ENCODE peak calls at places on chromosomes 4 and X, in eight cellular contexts. One of them, this sample, is unnamed.
A peak's percentile ranks its signal among the peaks of the same experiment; 100 is the strongest.

GRCh38 chr4:18250564-18250963 is 229.0 kb upstream of the LCORL start:
- DNase-seq in endodermal cell: no peak
- DNase-seq in Calu3: no peak
- DNase-seq in ovary: no peak
- DNase-seq in substantia nigra: no peak
- DNase-seq in Kasumi-1: no peak
- DNase-seq in HFFc6: no peak
- DNase-seq in hypothalamus: no peak
- DNase-seq in this sample: no peak

GRCh38 chr4:19748470-19748869 is 503.2 kb upstream of the SLIT2 start:
- DNase-seq in hypothalamus: no peak
- DNase-seq in Kasumi-1: no peak
- DNase-seq in ovary: peak; percentile 69
- DNase-seq in substantia nigra: no peak
- DNase-seq in HFFc6: peak; percentile 41
- DNase-seq in Calu3: no peak
- DNase-seq in endodermal cell: no peak
- DNase-seq in this sample: no peak

GRCh38 chr4:4590496-4590895 is 48.6 kb upstream of the STX18 start:
- DNase-seq in hypothalamus: no peak
- DNase-seq in HFFc6: peak; percentile 13
- DNase-seq in endodermal cell: no peak
- DNase-seq in Kasumi-1: no peak
- DNase-seq in ovary: no peak
- DNase-seq in Calu3: no peak
- DNase-seq in substantia nigra: no peak
- DNase-seq in this sample: no peak

GRCh38 chr4:156756118-156756517 is 215.5 kb downstream of the PDGFC start:
- DNase-seq in Kasumi-1: no peak
- DNase-seq in ovary: no peak
- DNase-seq in HFFc6: no peak
- DNase-seq in Calu3: no peak
- DNase-seq in hypothalamus: no peak
- DNase-seq in substantia nigra: no peak
- DNase-seq in endodermal cell: no peak
- DNase-seq in this sample: no peak

GRCh38 chr4:138919094-138919936 is 96.3 kb upstream of the NOCT start:
- DNase-seq in endodermal cell: peak; percentile 96
- DNase-seq in ovary: peak; percentile 20
- DNase-seq in HFFc6: peak; percentile 73
- DNase-seq in hypothalamus: no peak
- DNase-seq in Calu3: peak; percentile 79
- DNase-seq in substantia nigra: peak; percentile 73
- DNase-seq in Kasumi-1: no peak
- DNase-seq in this sample: peak; percentile 66

GRCh38 chrX:40434947-40435346 is 145.8 kb upstream of the ATP6AP2 start:
- DNase-seq in substantia nigra: peak; percentile 56
- DNase-seq in Kasumi-1: no peak
- DNase-seq in hypothalamus: no peak
- DNase-seq in Calu3: no peak
- DNase-seq in HFFc6: no peak
- DNase-seq in endodermal cell: peak; percentile 65
- DNase-seq in ovary: peak; percentile 22
- DNase-seq in this sample: no peak

GRCh38 chr4:94613248-94613647 is 144.5 kb upstream of the BMPR1B start:
- DNase-seq in HFFc6: no peak
- DNase-seq in Kasumi-1: no peak
- DNase-seq in endodermal cell: no peak
- DNase-seq in hypothalamus: no peak
- DNase-seq in substantia nigra: no peak
- DNase-seq in ovary: no peak
- DNase-seq in Calu3: no peak
- DNase-seq in this sample: no peak

GRCh38 chr4:39714171-39714570 is 16.2 kb downstream of the UBE2K start:
- DNase-seq in hypothalamus: no peak
- DNase-seq in endodermal cell: no peak
- DNase-seq in Kasumi-1: peak; percentile 20
- DNase-seq in ovary: no peak
- DNase-seq in Calu3: no peak
- DNase-seq in substantia nigra: no peak
- DNase-seq in HFFc6: no peak
- DNase-seq in this sample: no peak

GRCh38 chr4:117777721-117778120 is 256.6 kb upstream of the NDST3 start:
- DNase-seq in hypothalamus: no peak
- DNase-seq in substantia nigra: no peak
- DNase-seq in endodermal cell: no peak
- DNase-seq in HFFc6: no peak
- DNase-seq in Calu3: no peak
- DNase-seq in ovary: no peak
- DNase-seq in Kasumi-1: no peak
- DNase-seq in this sample: no peak

GRCh38 chr4:39855909-39856512 is 121.7 kb downstream of the PDS5A start:
- DNase-seq in HFFc6: peak; percentile 55
- DNase-seq in hypothalamus: no peak
- DNase-seq in substantia nigra: no peak
- DNase-seq in endodermal cell: no peak
- DNase-seq in Calu3: no peak
- DNase-seq in ovary: no peak
- DNase-seq in Kasumi-1: peak; percentile 12
- DNase-seq in this sample: no peak

GRCh38 chrX:44971674-44972073 is 98.7 kb downstream of the KDM6A start:
- DNase-seq in substantia nigra: no peak
- DNase-seq in Calu3: no peak
- DNase-seq in HFFc6: no peak
- DNase-seq in endodermal cell: no peak
- DNase-seq in Kasumi-1: no peak
- DNase-seq in ovary: no peak
- DNase-seq in hypothalamus: no peak
- DNase-seq in this sample: no peak

GRCh38 chr4:8274772-8275241 is 5.3 kb downstream of the HTRA3 start:
- DNase-seq in substantia nigra: peak; percentile 55
- DNase-seq in ovary: peak; percentile 95
- DNase-seq in Kasumi-1: no peak
- DNase-seq in endodermal cell: peak; percentile 72
- DNase-seq in hypothalamus: no peak
- DNase-seq in Calu3: no peak
- DNase-seq in HFFc6: peak; percentile 92
- DNase-seq in this sample: no peak

GRCh38 chrX:108299101-108299591 is 139.1 kb downstream of the COL4A6 start:
- DNase-seq in HFFc6: no peak
- DNase-seq in Kasumi-1: no peak
- DNase-seq in Calu3: no peak
- DNase-seq in hypothalamus: no peak
- DNase-seq in ovary: no peak
- DNase-seq in endodermal cell: no peak
- DNase-seq in substantia nigra: no peak
- DNase-seq in this sample: no peak

GRCh38 chrX:53319614-53320542 is 38.5 kb upstream of the IQSEC2 start:
- DNase-seq in endodermal cell: peak; percentile 51
- DNase-seq in substantia nigra: no peak
- DNase-seq in HFFc6: no peak
- DNase-seq in hypothalamus: no peak
- DNase-seq in Kasumi-1: no peak
- DNase-seq in ovary: peak; percentile 25
- DNase-seq in Calu3: no peak
- DNase-seq in this sample: no peak

GRCh38 chr4:17854076-17854475 is 43.3 kb downstream of the NCAPG start:
- DNase-seq in hypothalamus: no peak
- DNase-seq in endodermal cell: no peak
- DNase-seq in substantia nigra: no peak
- DNase-seq in Calu3: no peak
- DNase-seq in ovary: no peak
- DNase-seq in HFFc6: no peak
- DNase-seq in Kasumi-1: no peak
- DNase-seq in this sample: no peak

GRCh38 chr4:149223659-149224058 is 592.0 kb downstream of the IQCM start:
- DNase-seq in Kasumi-1: no peak
- DNase-seq in endodermal cell: no peak
- DNase-seq in hypothalamus: no peak
- DNase-seq in HFFc6: peak; percentile 32
- DNase-seq in ovary: no peak
- DNase-seq in Calu3: no peak
- DNase-seq in substantia nigra: no peak
- DNase-seq in this sample: no peak

GRCh38 chr4:42401171-42401570 is 3.9 kb downstream of the SHISA3 start:
- DNase-seq in endodermal cell: peak; percentile 69
- DNase-seq in substantia nigra: no peak
- DNase-seq in hypothalamus: no peak
- DNase-seq in ovary: no peak
- DNase-seq in Kasumi-1: no peak
- DNase-seq in Calu3: no peak
- DNase-seq in HFFc6: no peak
- DNase-seq in this sample: no peak

GRCh38 chr4:145436793-145437192 is 44.9 kb upstream of the SMAD1 start:
- DNase-seq in hypothalamus: no peak
- DNase-seq in Calu3: no peak
- DNase-seq in Kasumi-1: no peak
- DNase-seq in HFFc6: no peak
- DNase-seq in endodermal cell: no peak
- DNase-seq in ovary: no peak
- DNase-seq in substantia nigra: no peak
- DNase-seq in this sample: no peak

GRCh38 chrX:45758738-45759397 is 558.2 kb upstream of the DIPK2B start:
- DNase-seq in Kasumi-1: no peak
- DNase-seq in substantia nigra: no peak
- DNase-seq in hypothalamus: no peak
- DNase-seq in HFFc6: no peak
- DNase-seq in Calu3: no peak
- DNase-seq in ovary: no peak
- DNase-seq in endodermal cell: no peak
- DNase-seq in this sample: no peak

GRCh38 chrX:71366674-71367256 is 608 bp downstream of the TAF1 start:
- DNase-seq in Kasumi-1: peak; percentile 5
- DNase-seq in ovary: no peak
- DNase-seq in HFFc6: no peak
- DNase-seq in substantia nigra: peak; percentile 9
- DNase-seq in hypothalamus: no peak
- DNase-seq in endodermal cell: no peak
- DNase-seq in Calu3: peak; percentile 18
- DNase-seq in this sample: no peak

GRCh38 chrX:23434356-23434884 is 99.8 kb downstream of the PTCHD1 start:
- DNase-seq in substantia nigra: peak; percentile 67
- DNase-seq in Kasumi-1: no peak
- DNase-seq in hypothalamus: no peak
- DNase-seq in ovary: peak; percentile 57
- DNase-seq in endodermal cell: no peak
- DNase-seq in Calu3: peak; percentile 32
- DNase-seq in HFFc6: peak; percentile 0
- DNase-seq in this sample: no peak

GRCh38 chr4:164012396-164013027 is 518.0 kb downstream of the TMA16 start:
- DNase-seq in Calu3: peak; percentile 39
- DNase-seq in HFFc6: no peak
- DNase-seq in hypothalamus: no peak
- DNase-seq in Kasumi-1: peak; percentile 65
- DNase-seq in ovary: no peak
- DNase-seq in substantia nigra: no peak
- DNase-seq in endodermal cell: peak; percentile 86
- DNase-seq in this sample: peak; percentile 29

This sample was measured in HCT116.